ENCODE peak calls at places on chromosomes 2 and 18, in five cellular contexts. J, Y, S, T and M are unnamed samples.

GRCh38 chr2:16330012-16330411 is 335.6 kb downstream of the CYRIA start:
- DNase-seq in J (no peak), Y (no peak), S (no peak), T (no peak), M (no peak)

GRCh38 chr18:61443311-61443710 is 110.1 kb downstream of the CDH20 start:
- DNase-seq in J (no peak), Y (no peak), S (no peak), T (peak), M (no peak)

GRCh38 chr2:147101906-147102790 is 742.7 kb upstream of the ACVR2A start:
- DNase-seq in J (no peak), Y (peak), S (no peak), T (no peak), M (no peak)

GRCh38 chr2:127670055-127670956 is 5.0 kb downstream of the LIMS2 start:
- DNase-seq in J (no peak), Y (no peak), S (no peak), T (no peak), M (no peak)

GRCh38 chr2:195538937-195539336 is 118.1 kb upstream of the SLC39A10 start:
- DNase-seq in J (no peak), Y (no peak), S (no peak), T (no peak), M (no peak)

GRCh38 chr2:109216332-109216731 is 87.3 kb downstream of the SH3RF3 start:
- DNase-seq in J (no peak), Y (no peak), S (no peak), T (no peak), M (peak)

GRCh38 chr18:45760443-45761036 is 36.6 kb downstream of the SLC14A1 start:
- DNase-seq in J (no peak), Y (no peak), S (no peak), T (no peak), M (no peak)

GRCh38 chr2:203808041-203808750 is 59.4 kb upstream of the CTLA4 start:
- DNase-seq in J (peak), Y (peak), S (no peak), T (peak), M (no peak)

GRCh38 chr18:62844850-62845643 is 129.7 kb downstream of the PHLPP1 start:
- DNase-seq in J (no peak), Y (no peak), S (no peak), T (no peak), M (no peak)

GRCh38 chr18:56389190-56389589 is 249.2 kb downstream of the TXNL1 start:
- DNase-seq in J (no peak), Y (peak), S (no peak), T (no peak), M (no peak)

GRCh38 chr2:12326449-12327190 is 390.1 kb upstream of the TRIB2 start:
- DNase-seq in J (no peak), Y (no peak), S (no peak), T (no peak), M (no peak)

GRCh38 chr2:234308814-234309195 is 188.1 kb downstream of the ARL4C start:
- DNase-seq in J (peak), Y (peak), S (no peak), T (peak), M (no peak)

GRCh38 chr2:111162718-111163331 is 42.1 kb downstream of the BCL2L11 start:
- DNase-seq in J (no peak), Y (no peak), S (no peak), T (peak), M (no peak)

GRCh38 chr2:10283106-10284062 is 19.3 kb upstream of the HPCAL1 start:
- DNase-seq in J (no peak), Y (peak), S (no peak), T (peak), M (peak)

GRCh38 chr2:97858442-97858841 is 137.3 kb downstream of the TMEM131 start:
- DNase-seq in J (no peak), Y (no peak), S (no peak), T (no peak), M (no peak)

GRCh38 chr18:3675446-3675845 is 225.5 kb downstream of the TGIF1 start:
- DNase-seq in J (no peak), Y (no peak), S (no peak), T (no peak), M (no peak)

GRCh38 chr18:44943201-44943881 is 262.7 kb downstream of the SETBP1 start:
- DNase-seq in J (peak), Y (no peak), S (no peak), T (peak), M (no peak)

GRCh38 chr18:25187582-25188291 is 164.2 kb downstream of the ZNF521 start:
- DNase-seq in J (no peak), Y (no peak), S (no peak), T (no peak), M (no peak)
- H3K4me3 ChIP-seq in J (no peak), Y (no peak), S (no peak), T (no peak), M (no peak)

GRCh38 chr2:215171151-215171550 is 32.7 kb upstream of the ABCA12 start:
- DNase-seq in J (peak), Y (peak), S (no peak), T (peak), M (no peak)
- H3K4me3 ChIP-seq in J (no peak), Y (peak), S (no peak), T (peak), M (no peak)

DNA sequence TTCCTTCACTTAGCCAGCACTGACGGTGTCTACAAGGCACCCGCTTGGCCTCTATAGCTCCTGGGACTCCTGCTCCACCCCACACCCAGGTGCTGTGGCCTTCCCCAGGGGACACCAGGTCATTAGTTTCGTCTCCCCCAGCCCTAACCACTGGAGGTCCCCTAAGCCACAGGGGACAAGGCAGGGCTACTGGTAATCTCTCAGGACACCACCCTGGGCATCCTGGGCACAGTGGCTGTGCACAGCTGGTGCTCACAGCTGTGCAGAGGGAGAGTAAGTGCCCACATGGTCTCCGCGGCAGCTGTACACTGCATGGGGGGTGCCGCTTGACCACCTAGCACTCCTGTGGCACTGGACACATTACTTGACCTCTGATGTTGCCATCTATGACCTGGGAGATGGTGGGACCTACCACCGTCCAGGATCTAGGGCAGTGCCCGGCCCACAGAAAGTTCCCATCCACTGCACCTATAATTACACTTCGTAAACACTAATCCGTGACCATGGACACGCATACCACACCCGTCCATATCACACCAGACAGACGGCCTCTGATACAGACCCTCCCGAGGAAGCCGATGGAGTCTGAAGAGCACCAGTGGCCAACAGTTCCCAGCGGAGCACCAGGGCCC is 133.9 kb downstream of the HDAC4 start:
- DNase-seq in J (no peak), Y (no peak), S (no peak), T (no peak), M (peak)
- H3K4me3 ChIP-seq in J (no peak), Y (no peak), S (no peak), T (no peak), M (no peak)

DNA sequence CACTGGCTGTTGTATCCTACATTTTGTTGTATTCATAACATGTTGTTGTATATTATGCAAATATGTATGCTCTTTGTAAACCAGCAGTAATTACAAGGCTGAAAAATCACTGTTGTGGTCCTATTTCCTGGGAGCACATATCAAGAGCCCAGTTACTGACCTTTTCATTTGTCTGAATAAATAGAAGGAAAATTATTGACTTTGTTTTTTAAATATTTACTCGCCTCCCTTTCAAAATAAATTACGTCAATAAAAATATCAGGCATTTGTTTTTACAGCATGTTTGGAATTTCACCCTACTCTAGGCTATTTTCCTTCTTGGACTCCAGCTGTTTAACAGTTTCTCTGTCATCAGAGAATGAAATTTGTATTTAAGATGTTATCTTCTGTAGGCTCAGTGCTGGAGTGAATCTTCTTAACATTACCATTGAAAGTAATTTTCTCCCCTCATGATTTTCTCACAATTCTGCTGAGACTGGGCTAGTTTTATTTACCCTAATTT is 59.9 kb upstream of the LRATD1 start:
- DNase-seq in J (no peak), Y (no peak), S (no peak), T (no peak), M (no peak)
- H3K4me3 ChIP-seq in J (no peak), Y (no peak), S (no peak), T (no peak), M (no peak)

GRCh38 chr2:238441262-238442114 is 14.8 kb downstream of the ASB1 start:
- DNase-seq in J (no peak), Y (no peak), S (no peak), T (no peak), M (no peak)

GRCh38 chr2:238440767-238441166 is 14.0 kb downstream of the ASB1 start:
- DNase-seq in J (no peak), Y (no peak), S (no peak), T (no peak), M (no peak)

GRCh38 chr2:238439093-238439849 is 12.5 kb downstream of the ASB1 start:
- DNase-seq in J (peak), Y (peak), S (no peak), T (peak), M (no peak)

GRCh38 chr2:238440331-238440730 is 13.6 kb downstream of the ASB1 start:
- DNase-seq in J (no peak), Y (no peak), S (no peak), T (no peak), M (no peak)

GRCh38 chr2:238439912-238440311 is 13.2 kb downstream of the ASB1 start:
- DNase-seq in J (no peak), Y (no peak), S (no peak), T (no peak), M (no peak)
- H3K4me3 ChIP-seq in J (no peak), Y (peak), S (no peak), T (no peak), M (no peak)

DNA sequence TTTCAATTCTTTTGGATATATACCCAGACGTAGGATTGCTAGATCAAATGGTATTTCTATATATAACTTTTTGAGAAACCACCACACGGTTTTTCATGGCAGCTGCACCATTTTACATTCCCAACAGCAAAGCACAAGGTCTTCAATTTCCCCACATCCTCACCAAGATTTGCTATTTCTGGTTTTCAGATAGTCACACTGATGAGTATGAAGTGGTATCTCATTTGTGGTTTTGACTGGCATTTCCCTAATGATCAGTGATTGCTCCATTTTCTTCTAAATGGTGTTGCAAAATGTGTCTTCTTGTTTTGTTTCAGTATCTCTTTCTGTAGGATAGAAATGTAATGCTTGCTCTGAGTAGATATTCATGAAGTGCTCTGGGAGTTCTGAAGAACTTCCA is 52.0 kb downstream of the ANKRD44 start:
- DNase-seq in J (no peak), Y (no peak), S (no peak), T (no peak), M (no peak)
- H3K4me3 ChIP-seq in J (no peak), Y (no peak), S (no peak), T (no peak), M (no peak)